ENCODE peak calls at places on chromosome 12, in six cellular contexts. One of them, this sample, is unnamed.

GRCh38 chr12:130873825-130874224 is 2.0 kb downstream of the RAN start:
- ATAC-seq in CD4-positive, alpha-beta T cell: no peak
- ATAC-seq in upper lobe of right lung: no peak
- ATAC-seq in stimulated activated naive B cell treated with anti-CD40 and anti-IgM and Interleukin-4, amounts not matched to agents 10 μg/mL and 1 μg/mL and 100 μg/mL, for 72 hours: no peak
- ATAC-seq in activated naive CD4-positive, alpha-beta T cell treated with anti-CD3 and anti-CD28 coated beads, Interleukin-2, amount 50 U/mL, for 72 hours: peak
- ATAC-seq in gastrocnemius medialis: no peak
- ATAC-seq in this sample: no peak

GRCh38 chr12:72368719-72369505 is 96.7 kb downstream of the TRHDE start:
- ATAC-seq in CD4-positive, alpha-beta T cell: no peak
- ATAC-seq in upper lobe of right lung: no peak
- ATAC-seq in stimulated activated naive B cell treated with anti-CD40 and anti-IgM and Interleukin-4, amounts not matched to agents 10 μg/mL and 1 μg/mL and 100 μg/mL, for 72 hours: no peak
- ATAC-seq in activated naive CD4-positive, alpha-beta T cell treated with anti-CD3 and anti-CD28 coated beads, Interleukin-2, amount 50 U/mL, for 72 hours: no peak
- ATAC-seq in gastrocnemius medialis: no peak
- ATAC-seq in this sample: no peak

GRCh38 chr12:78118036-78118435 is 287.3 kb downstream of the NAV3 start:
- ATAC-seq in CD4-positive, alpha-beta T cell: no peak
- ATAC-seq in upper lobe of right lung: no peak
- ATAC-seq in stimulated activated naive B cell treated with anti-CD40 and anti-IgM and Interleukin-4, amounts not matched to agents 10 μg/mL and 1 μg/mL and 100 μg/mL, for 72 hours: no peak
- ATAC-seq in activated naive CD4-positive, alpha-beta T cell treated with anti-CD3 and anti-CD28 coated beads, Interleukin-2, amount 50 U/mL, for 72 hours: no peak
- ATAC-seq in gastrocnemius medialis: no peak
- ATAC-seq in this sample: no peak

GRCh38 chr12:22860926-22861325 is 236.0 kb downstream of the ETNK1 start:
- ATAC-seq in CD4-positive, alpha-beta T cell: no peak
- ATAC-seq in upper lobe of right lung: no peak
- ATAC-seq in stimulated activated naive B cell treated with anti-CD40 and anti-IgM and Interleukin-4, amounts not matched to agents 10 μg/mL and 1 μg/mL and 100 μg/mL, for 72 hours: no peak
- ATAC-seq in activated naive CD4-positive, alpha-beta T cell treated with anti-CD3 and anti-CD28 coated beads, Interleukin-2, amount 50 U/mL, for 72 hours: no peak
- ATAC-seq in gastrocnemius medialis: no peak
- ATAC-seq in this sample: no peak

GRCh38 chr12:110957652-110958051 is 37.3 kb upstream of the MYL2 start:
- ATAC-seq in CD4-positive, alpha-beta T cell: no peak
- ATAC-seq in upper lobe of right lung: no peak
- ATAC-seq in stimulated activated naive B cell treated with anti-CD40 and anti-IgM and Interleukin-4, amounts not matched to agents 10 μg/mL and 1 μg/mL and 100 μg/mL, for 72 hours: no peak
- ATAC-seq in activated naive CD4-positive, alpha-beta T cell treated with anti-CD3 and anti-CD28 coated beads, Interleukin-2, amount 50 U/mL, for 72 hours: no peak
- ATAC-seq in gastrocnemius medialis: no peak
- ATAC-seq in this sample: no peak

GRCh38 chr12:117045175-117045997 is 53.8 kb downstream of the TESC start:
- ATAC-seq in CD4-positive, alpha-beta T cell: no peak
- ATAC-seq in upper lobe of right lung: no peak
- ATAC-seq in stimulated activated naive B cell treated with anti-CD40 and anti-IgM and Interleukin-4, amounts not matched to agents 10 μg/mL and 1 μg/mL and 100 μg/mL, for 72 hours: peak
- ATAC-seq in activated naive CD4-positive, alpha-beta T cell treated with anti-CD3 and anti-CD28 coated beads, Interleukin-2, amount 50 U/mL, for 72 hours: no peak
- ATAC-seq in gastrocnemius medialis: no peak
- ATAC-seq in this sample: no peak

GRCh38 chr12:122668268-122668667 is 34.9 kb downstream of the HCAR2 start:
- ATAC-seq in CD4-positive, alpha-beta T cell: no peak
- ATAC-seq in upper lobe of right lung: no peak
- ATAC-seq in stimulated activated naive B cell treated with anti-CD40 and anti-IgM and Interleukin-4, amounts not matched to agents 10 μg/mL and 1 μg/mL and 100 μg/mL, for 72 hours: no peak
- ATAC-seq in activated naive CD4-positive, alpha-beta T cell treated with anti-CD3 and anti-CD28 coated beads, Interleukin-2, amount 50 U/mL, for 72 hours: no peak
- ATAC-seq in gastrocnemius medialis: no peak
- ATAC-seq in this sample: no peak

GRCh38 chr12:3319723-3320492 is 171.1 kb upstream of the PRMT8 start:
- ATAC-seq in CD4-positive, alpha-beta T cell: no peak
- ATAC-seq in upper lobe of right lung: no peak
- ATAC-seq in stimulated activated naive B cell treated with anti-CD40 and anti-IgM and Interleukin-4, amounts not matched to agents 10 μg/mL and 1 μg/mL and 100 μg/mL, for 72 hours: no peak
- ATAC-seq in activated naive CD4-positive, alpha-beta T cell treated with anti-CD3 and anti-CD28 coated beads, Interleukin-2, amount 50 U/mL, for 72 hours: no peak
- ATAC-seq in gastrocnemius medialis: no peak
- ATAC-seq in this sample: no peak

GRCh38 chr12:132610051-132610759 is at the start of gene LRCOL1:
- ATAC-seq in CD4-positive, alpha-beta T cell: peak
- ATAC-seq in upper lobe of right lung: peak
- ATAC-seq in stimulated activated naive B cell treated with anti-CD40 and anti-IgM and Interleukin-4, amounts not matched to agents 10 μg/mL and 1 μg/mL and 100 μg/mL, for 72 hours: peak
- ATAC-seq in activated naive CD4-positive, alpha-beta T cell treated with anti-CD3 and anti-CD28 coated beads, Interleukin-2, amount 50 U/mL, for 72 hours: no peak
- ATAC-seq in gastrocnemius medialis: no peak
- ATAC-seq in this sample: no peak

GRCh38 chr12:46219147-46219891 is 49.5 kb downstream of the SLC38A1 start:
- ATAC-seq in CD4-positive, alpha-beta T cell: peak
- ATAC-seq in upper lobe of right lung: no peak
- ATAC-seq in stimulated activated naive B cell treated with anti-CD40 and anti-IgM and Interleukin-4, amounts not matched to agents 10 μg/mL and 1 μg/mL and 100 μg/mL, for 72 hours: no peak
- ATAC-seq in activated naive CD4-positive, alpha-beta T cell treated with anti-CD3 and anti-CD28 coated beads, Interleukin-2, amount 50 U/mL, for 72 hours: peak
- ATAC-seq in gastrocnemius medialis: no peak
- ATAC-seq in this sample: no peak

GRCh38 chr12:2239376-2240010 is 186.7 kb downstream of the CACNA1C start:
- ATAC-seq in CD4-positive, alpha-beta T cell: no peak
- ATAC-seq in upper lobe of right lung: peak
- ATAC-seq in stimulated activated naive B cell treated with anti-CD40 and anti-IgM and Interleukin-4, amounts not matched to agents 10 μg/mL and 1 μg/mL and 100 μg/mL, for 72 hours: no peak
- ATAC-seq in activated naive CD4-positive, alpha-beta T cell treated with anti-CD3 and anti-CD28 coated beads, Interleukin-2, amount 50 U/mL, for 72 hours: no peak
- ATAC-seq in gastrocnemius medialis: peak
- ATAC-seq in this sample: no peak

GRCh38 chr12:24408305-24408704 is 458.8 kb upstream of the SOX5 start:
- ATAC-seq in CD4-positive, alpha-beta T cell: no peak
- ATAC-seq in upper lobe of right lung: no peak
- ATAC-seq in stimulated activated naive B cell treated with anti-CD40 and anti-IgM and Interleukin-4, amounts not matched to agents 10 μg/mL and 1 μg/mL and 100 μg/mL, for 72 hours: peak
- ATAC-seq in activated naive CD4-positive, alpha-beta T cell treated with anti-CD3 and anti-CD28 coated beads, Interleukin-2, amount 50 U/mL, for 72 hours: no peak
- ATAC-seq in gastrocnemius medialis: no peak
- ATAC-seq in this sample: no peak

GRCh38 chr12:95083471-95083870 is 10.1 kb upstream of the NR2C1 start:
- ATAC-seq in CD4-positive, alpha-beta T cell: no peak
- ATAC-seq in upper lobe of right lung: no peak
- ATAC-seq in stimulated activated naive B cell treated with anti-CD40 and anti-IgM and Interleukin-4, amounts not matched to agents 10 μg/mL and 1 μg/mL and 100 μg/mL, for 72 hours: no peak
- ATAC-seq in activated naive CD4-positive, alpha-beta T cell treated with anti-CD3 and anti-CD28 coated beads, Interleukin-2, amount 50 U/mL, for 72 hours: no peak
- ATAC-seq in gastrocnemius medialis: peak
- ATAC-seq in this sample: peak

GRCh38 chr12:75986001-75986739 is 45.4 kb downstream of the PHLDA1 start:
- ATAC-seq in CD4-positive, alpha-beta T cell: no peak
- ATAC-seq in upper lobe of right lung: no peak
- ATAC-seq in stimulated activated naive B cell treated with anti-CD40 and anti-IgM and Interleukin-4, amounts not matched to agents 10 μg/mL and 1 μg/mL and 100 μg/mL, for 72 hours: no peak
- ATAC-seq in activated naive CD4-positive, alpha-beta T cell treated with anti-CD3 and anti-CD28 coated beads, Interleukin-2, amount 50 U/mL, for 72 hours: no peak
- ATAC-seq in gastrocnemius medialis: no peak
- ATAC-seq in this sample: no peak

This sample was measured in gastroesophageal sphincter.